ENCODE peak calls at places on chromosome 10, in nine cellular contexts. W, P, T, C, F, N, D, O and J are unnamed samples.
A peak's percentile ranks its signal among the peaks of the same experiment; 100 is the strongest.

GRCh38 chr10:59748834-59749233 is 4.4 kb downstream of the MRLN start:
- DNase-seq in W (no peak), P (no peak), T (no peak), C (no peak), F (no peak), N (no peak), D (no peak), O (peak; percentile 4), J (no peak)

GRCh38 chr10:73517166-73517888 is 21.5 kb upstream of the PPP3CB start:
- DNase-seq in W (no peak), P (no peak), T (peak; percentile 51), C (peak; percentile 62), F (no peak), N (no peak), D (no peak), O (no peak), J (no peak)

GRCh38 chr10:95400789-95401188 is 110.0 kb upstream of the PDLIM1 start:
- DNase-seq in W (no peak), P (no peak), T (no peak), C (no peak), F (no peak), N (no peak), D (no peak), O (no peak), J (no peak)

GRCh38 chr10:84156009-84156408 is 16.7 kb downstream of the GHITM start:
- DNase-seq in W (no peak), P (no peak), T (no peak), C (no peak), F (no peak), N (no peak), D (no peak), O (no peak), J (no peak)

GRCh38 chr10:117594722-117595121 is 52.2 kb downstream of the EMX2 start:
- DNase-seq in W (no peak), P (no peak), T (no peak), C (peak; percentile 32), F (no peak), N (no peak), D (no peak), O (no peak), J (no peak)

GRCh38 chr10:132113766-132114365 is 48.1 kb downstream of the JAKMIP3 start:
- DNase-seq in W (no peak), P (no peak), T (no peak), C (no peak), F (no peak), N (no peak), D (no peak), O (no peak), J (no peak)

GRCh38 chr10:109892885-109893284 is 30.4 kb downstream of the XPNPEP1 start:
- DNase-seq in W (no peak), P (no peak), T (no peak), C (peak; percentile 60), F (no peak), N (no peak), D (no peak), O (no peak), J (no peak)

GRCh38 chr10:119633538-119634218 is 17.5 kb upstream of the BAG3 start:
- DNase-seq in W (no peak), P (no peak), T (no peak), C (no peak), F (no peak), N (no peak), D (no peak), O (no peak), J (no peak)

GRCh38 chr10:123870260-123870659 is 21.3 kb downstream of the CPXM2 start:
- DNase-seq in W (no peak), P (no peak), T (no peak), C (no peak), F (no peak), N (no peak), D (no peak), O (no peak), J (no peak)

GRCh38 chr10:6108631-6109443 is 20.0 kb downstream of the RBM17 start:
- DNase-seq in W (peak; percentile 35), P (peak; percentile 65), T (peak; percentile 61), C (peak; percentile 73), F (peak; percentile 22), N (no peak), D (peak; percentile 28), O (no peak), J (peak; percentile 15)

GRCh38 chr10:46014215-46014614 is 16.2 kb downstream of the NCOA4 start:
- DNase-seq in W (no peak), P (no peak), T (no peak), C (no peak), F (no peak), N (no peak), D (no peak), O (no peak), J (no peak)

GRCh38 chr10:92914478-92915066 is 66.3 kb downstream of the EXOC6 start:
- DNase-seq in W (peak; percentile 60), P (peak; percentile 73), T (peak; percentile 50), C (peak; percentile 73), F (peak; percentile 14), N (no peak), D (peak; percentile 35), O (peak; percentile 3), J (peak; percentile 31)

GRCh38 chr10:28681345-28681763 is 4.0 kb downstream of the BAMBI start:
- DNase-seq in W (no peak), P (no peak), T (no peak), C (no peak), F (no peak), N (no peak), D (no peak), O (no peak), J (no peak)

GRCh38 chr10:32005050-32005449 is 51.2 kb downstream of the KIF5B start:
- DNase-seq in W (peak; percentile 59), P (peak; percentile 31), T (peak; percentile 53), C (peak; percentile 71), F (peak; percentile 17), N (no peak), D (peak; percentile 2), O (no peak), J (peak; percentile 11)

GRCh38 chr10:78433722-78434535 is 400.3 kb downstream of the RPS24 start:
- DNase-seq in W (no peak), P (no peak), T (no peak), C (no peak), F (no peak), N (no peak), D (no peak), O (no peak), J (no peak)

GRCh38 chr10:111986079-111986478 is 197.5 kb downstream of the GPAM start:
- DNase-seq in W (no peak), P (no peak), T (no peak), C (no peak), F (no peak), N (no peak), D (no peak), O (no peak), J (no peak)

GRCh38 chr10:69421611-69422308 is 5.0 kb upstream of the TACR2 start:
- DNase-seq in W (no peak), P (no peak), T (peak; percentile 41), C (no peak), F (no peak), N (no peak), D (no peak), O (no peak), J (no peak)

GRCh38 chr10:47449102-47449978 is 34.6 kb downstream of the ANXA8 start:
- DNase-seq in W (no peak), P (no peak), T (no peak), C (no peak), F (no peak), N (no peak), D (no peak), O (no peak), J (no peak)

GRCh38 chr10:100828744-100829102 is 83.3 kb downstream of the PAX2 start:
- DNase-seq in W (peak; percentile 33), P (no peak), T (no peak), C (no peak), F (no peak), N (no peak), D (no peak), O (peak; percentile 50), J (peak; percentile 13)

GRCh38 chr10:8044331-8044907 is 10.1 kb upstream of the GATA3 start:
- DNase-seq in W (no peak), P (no peak), T (no peak), C (no peak), F (no peak), N (no peak), D (no peak), O (no peak), J (no peak)